ENCODE peak calls at places on chromosomes 4 and X, in nine cellular contexts. B is A549, L is suprapubic skin, A is gastrocnemius medialis, S is GM12878, K is body of pancreas, M is transverse colon, O is IMR-90, P is tibial nerve. N is an unnamed sample.

GRCh38 chr4:150874386-150875226 is 140.5 kb downstream of the LRBA start:
- DNase-seq in P (no peak), S (no peak), K (no peak), L (no peak), O (no peak), B (no peak), M (no peak), A (peak), N (no peak)

GRCh38 chrX:103215037-103215767 is at the start of gene BEX4:
- DNase-seq in L (peak), O (peak), P (peak), S (no peak), K (peak), B (peak), A (peak), M (peak), N (no peak)

GRCh38 chr4:141127884-141128283 is 5.4 kb downstream of the RNF150 start:
- DNase-seq in O (no peak), B (no peak), M (no peak), P (no peak), S (no peak), A (no peak), K (no peak), L (no peak), N (no peak)

GRCh38 chr4:76923619-76924357 is 25.8 kb upstream of the SEPTIN11 start:
- DNase-seq in A (no peak), M (no peak), K (no peak), O (no peak), B (no peak), S (no peak), P (no peak), L (no peak), N (no peak)

GRCh38 chrX:39157796-39158195 is 356.5 kb downstream of the MID1IP1 start:
- DNase-seq in A (no peak), L (no peak), K (no peak), P (no peak), M (no peak), O (no peak), S (no peak), B (no peak), N (no peak)

GRCh38 chrX:30618160-30618765 is 35.0 kb upstream of the GK start:
- DNase-seq in K (no peak), L (no peak), M (no peak), O (no peak), A (no peak), P (no peak), S (no peak), B (no peak), N (no peak)

GRCh38 chrX:133232331-133232730 is 14.2 kb upstream of the TFDP3 start:
- DNase-seq in B (no peak), L (no peak), A (no peak), M (no peak), S (no peak), K (no peak), O (no peak), P (no peak), N (no peak)

GRCh38 chr4:178963646-178964045 is 1521.4 kb upstream of the AGA start:
- DNase-seq in P (no peak), S (no peak), O (no peak), L (no peak), B (no peak), K (no peak), A (no peak), M (no peak), N (no peak)

GRCh38 chrX:83529950-83530349 is 21.9 kb downstream of the POU3F4 start:
- DNase-seq in A (no peak), P (no peak), K (no peak), S (no peak), O (no peak), M (no peak), L (no peak), B (no peak), N (no peak)

GRCh38 chr4:40453912-40454311 is 118.8 kb downstream of the CHRNA9 start:
- DNase-seq in O (no peak), L (no peak), M (no peak), K (no peak), A (no peak), B (no peak), P (no peak), S (no peak), N (no peak)

GRCh38 chrX:132714913-132715312 is 226.1 kb upstream of the MBNL3 start:
- DNase-seq in B (no peak), O (no peak), S (no peak), K (no peak), L (no peak), P (no peak), A (no peak), M (no peak), N (no peak)

GRCh38 chr4:57139783-57140182 is 29.6 kb upstream of the IGFBP7 start:
- DNase-seq in O (no peak), A (no peak), L (no peak), S (no peak), K (no peak), B (no peak), M (no peak), P (no peak), N (no peak)

GRCh38 chrX:49237060-49237459 is 1.8 kb downstream of the CCDC22 start:
- DNase-seq in S (no peak), K (no peak), P (no peak), B (no peak), A (no peak), L (no peak), M (no peak), O (no peak), N (no peak)

GRCh38 chr4:144645621-144646522 is at the start of gene HHIP:
- DNase-seq in S (no peak), B (peak), L (no peak), M (peak), P (peak), O (peak), K (peak), A (no peak), N (no peak)

GRCh38 chr4:6360385-6360784 is 90.7 kb downstream of the WFS1 start:
- DNase-seq in K (no peak), O (no peak), A (no peak), P (no peak), L (no peak), S (no peak), B (no peak), M (no peak), N (no peak)

GRCh38 chr4:22456291-22456690 is 59.6 kb downstream of the ADGRA3 start:
- DNase-seq in K (no peak), L (no peak), B (no peak), A (no peak), M (no peak), S (no peak), P (no peak), O (no peak), N (no peak)

GRCh38 chr4:169440446-169440845 is 169.7 kb upstream of the SH3RF1 start:
- DNase-seq in P (peak), S (no peak), O (no peak), B (no peak), L (no peak), M (no peak), K (no peak), A (no peak), N (no peak)

GRCh38 chrX:149248073-149248625 is 257.0 kb downstream of the IDS start:
- DNase-seq in M (no peak), P (no peak), B (no peak), L (no peak), S (no peak), A (no peak), K (no peak), O (no peak), N (no peak)

GRCh38 chrX:119622356-119623232 is 16.4 kb upstream of the NKRF start:
- DNase-seq in L (no peak), O (peak), P (no peak), M (peak), A (no peak), S (no peak), B (no peak), K (peak), N (no peak)

GRCh38 chrX:119870626-119871131 is 854 bp downstream of the RNF113A start:
- DNase-seq in M (peak), P (no peak), S (no peak), B (no peak), A (no peak), L (no peak), O (peak), K (peak), N (no peak)

GRCh38 chrX:23901065-23901464 is 6.7 kb downstream of the APOO start:
- DNase-seq in A (no peak), S (no peak), L (no peak), M (no peak), P (no peak), K (no peak), O (peak), B (peak), N (no peak)

GRCh38 chrX:45769919-45770582 is 569.4 kb upstream of the DIPK2B start:
- DNase-seq in B (peak), L (peak), P (peak), K (peak), M (peak), S (peak), O (peak), A (peak), N (no peak)
- TF ChIP-seq POLR2A in B (no peak), L (peak), P (peak), K (peak), M (peak), S (peak), O (peak), A (peak), N (peak)

GRCh38 chr4:87278335-87278794 is 44.3 kb downstream of the HSD17B13 start:
- DNase-seq in M (no peak), B (no peak), P (no peak), K (no peak), L (no peak), A (no peak), O (no peak), S (no peak), N (no peak)
- TF ChIP-seq POLR2A in M (no peak), B (no peak), P (no peak), K (no peak), L (no peak), A (no peak), O (no peak), S (no peak), N (no peak)

DNA sequence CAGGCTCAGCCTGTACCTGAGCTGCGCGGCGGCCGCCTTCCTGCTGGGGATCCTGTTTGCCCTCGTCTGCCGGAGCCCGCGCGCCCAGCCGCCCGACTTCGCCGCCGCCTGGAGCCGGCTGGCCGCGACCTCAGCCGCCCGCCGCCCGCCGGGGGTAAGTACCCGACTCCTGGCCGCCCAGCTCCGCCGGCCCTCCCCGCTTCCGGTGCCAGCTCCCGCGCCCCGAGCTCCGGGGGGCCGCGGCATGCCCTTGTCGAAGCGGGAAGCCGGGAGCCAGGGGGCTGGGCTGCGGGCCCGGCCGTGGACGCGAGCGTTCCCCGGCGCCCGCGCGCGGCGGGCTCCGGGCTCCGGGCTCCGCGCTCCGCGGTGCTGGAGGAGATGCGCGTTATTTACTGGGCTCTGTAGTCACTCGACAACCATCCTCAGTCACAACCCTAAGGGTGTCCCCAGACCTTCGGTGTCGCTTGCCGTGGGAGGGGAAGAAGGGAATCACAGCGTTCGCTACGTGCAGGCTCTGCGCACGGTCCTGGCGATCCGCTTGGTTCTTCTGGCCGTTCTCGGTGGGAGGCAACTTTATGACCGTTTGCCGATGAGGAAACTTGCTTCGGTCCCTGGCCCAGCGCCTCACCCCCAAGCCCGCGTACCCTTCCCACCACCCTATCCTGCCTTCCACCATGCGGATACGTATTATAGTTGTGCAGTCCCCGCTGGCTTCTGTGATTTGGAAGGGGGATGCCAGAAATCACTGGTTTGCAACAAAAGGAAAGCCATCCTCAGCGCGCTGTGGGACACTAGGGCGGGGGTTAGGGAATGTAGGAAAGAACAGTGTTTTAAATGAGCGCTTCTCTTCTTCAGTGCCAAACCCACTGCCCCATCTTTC is 944 bp downstream of the SNX25 start:
- DNase-seq in L (peak), M (peak), O (peak), B (no peak), S (no peak), A (peak), P (peak), K (peak), N (no peak)
- TF ChIP-seq POLR2A in L (no peak), M (peak), O (peak), B (no peak), S (peak), A (no peak), P (peak), K (peak), N (no peak)

GRCh38 chrX:150568320-150569154 is at the start of gene MTM1:
- DNase-seq in B (peak), A (peak), O (peak), K (peak), S (peak), L (peak), P (peak), M (peak), N (peak)
- TF ChIP-seq POLR2A in B (peak), A (peak), O (peak), K (peak), S (peak), L (peak), P (peak), M (peak), N (peak)

GRCh38 chr4:152937535-152938236 is 1.6 kb downstream of the FHDC1 start:
- DNase-seq in O (peak), B (peak), A (no peak), M (peak), P (no peak), K (peak), S (no peak), L (no peak), N (peak)

GRCh38 chr4:152936446-152937279 is 540 bp downstream of the FHDC1 start:
- DNase-seq in L (peak), A (no peak), P (no peak), S (no peak), K (peak), B (peak), O (peak), M (peak), N (peak)

GRCh38 chr4:152935138-152935537 is 985 bp upstream of the FHDC1 start:
- DNase-seq in K (peak), A (no peak), M (peak), P (no peak), O (no peak), S (no peak), B (peak), L (no peak), N (no peak)

GRCh38 chr4:152937280-152937534 is 1.1 kb downstream of the FHDC1 start:
- DNase-seq in O (no peak), B (no peak), P (no peak), S (no peak), K (no peak), A (no peak), M (no peak), L (no peak), N (no peak)

GRCh38 chr4:152935661-152936445 is at the start of gene FHDC1:
- DNase-seq in P (no peak), L (no peak), S (no peak), K (peak), M (peak), B (no peak), O (no peak), A (no peak), N (peak)
- TF ChIP-seq POLR2A in P (no peak), L (peak), S (no peak), K (peak), M (peak), B (no peak), O (no peak), A (no peak), N (no peak)

DNA sequence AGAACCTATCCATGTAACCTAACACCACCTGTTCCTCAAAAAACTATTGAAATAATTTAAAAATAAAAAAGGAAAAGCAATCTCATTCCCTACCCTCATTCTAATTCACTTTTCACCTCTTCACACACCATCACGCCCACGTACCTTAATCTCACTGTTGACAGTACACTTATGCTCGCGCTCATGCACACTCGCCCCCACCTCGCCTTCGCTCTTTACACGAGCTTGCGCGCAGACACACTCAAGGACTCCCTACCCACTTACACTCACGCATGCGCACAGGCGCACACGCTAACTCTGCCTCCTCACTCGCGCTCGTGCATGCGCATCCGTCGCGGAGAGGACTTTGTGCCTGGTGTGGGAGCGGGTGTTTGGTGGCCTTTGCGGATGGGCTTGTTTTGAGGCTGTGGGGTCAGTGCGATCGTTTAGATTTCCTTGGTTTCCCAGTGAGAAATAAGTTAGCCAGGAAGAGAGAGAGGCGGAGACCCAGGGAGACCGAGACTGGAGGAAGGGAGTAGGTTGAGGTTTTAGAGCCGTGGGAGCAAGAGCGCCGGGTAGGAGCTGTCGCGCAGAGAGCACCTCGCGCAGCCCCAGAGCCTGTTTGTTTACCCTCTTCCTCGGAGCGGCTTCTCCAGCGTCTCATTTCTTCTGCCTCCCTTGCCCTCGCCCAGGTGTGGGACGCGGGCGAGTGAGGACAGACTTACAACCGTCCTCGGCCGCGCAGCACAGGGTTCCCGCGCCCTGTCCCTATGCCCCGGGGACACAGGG is 8.1 kb upstream of the GSX2 start:
- DNase-seq in S (peak), A (peak), K (peak), B (peak), P (peak), M (peak), O (peak), L (no peak), N (peak)
- TF ChIP-seq POLR2A in S (no peak), A (no peak), K (no peak), B (peak), P (no peak), M (peak), O (no peak), L (no peak), N (peak)

GRCh38 chrX:123648028-123648810 is 84.6 kb downstream of the THOC2 start:
- DNase-seq in L (no peak), A (no peak), O (peak), P (no peak), B (peak), M (peak), K (no peak), S (no peak), N (no peak)
- TF ChIP-seq POLR2A in L (no peak), A (no peak), O (no peak), P (no peak), B (no peak), M (no peak), K (no peak), S (no peak), N (no peak)